ENCODE peak calls at places on chromosomes 3 and 15, in seven cellular contexts. L is effector CD4-positive, alpha-beta T cell; U is C1 segment of cervical spinal cord; D is HCEC 1CT; G is stimulated activated CD4-positive, alpha-beta T cell treated with anti-CD3 and anti-CD28 coated beads, Interleukin-2, amount 100 ng/mL, for 48 hours; R is T47D; M is sciatic nerve. Y is an unnamed sample.

GRCh38 chr3:71247221-71247947 is 336.1 kb downstream of the FOXP1 start:
- DNase-seq in L (no peak), U (no peak), D (peak), G (no peak), R (no peak), M (no peak), Y (peak)

GRCh38 chr15:43514241-43515057 is 3.0 kb upstream of the MAP1A start:
- DNase-seq in L (no peak), U (no peak), D (no peak), G (no peak), R (no peak), M (no peak), Y (no peak)

GRCh38 chr3:19541284-19541683 is 392.7 kb downstream of the EFHB start:
- DNase-seq in L (no peak), U (no peak), D (no peak), G (no peak), R (no peak), M (no peak), Y (no peak)

GRCh38 chr15:73127302-73127936 is 75.2 kb downstream of the NEO1 start:
- DNase-seq in L (no peak), U (no peak), D (peak), G (no peak), R (peak), M (no peak), Y (peak)

GRCh38 chr3:50112462-50112861 is 23.7 kb downstream of the RBM5 start:
- DNase-seq in L (no peak), U (no peak), D (no peak), G (no peak), R (no peak), M (no peak), Y (no peak)

GRCh38 chr15:64623347-64624024 is 151.9 kb downstream of the RBPMS2 start:
- DNase-seq in L (no peak), U (no peak), D (no peak), G (peak), R (no peak), M (no peak), Y (no peak)

GRCh38 chr15:62444104-62445027 is 279.3 kb upstream of the C2CD4B start:
- DNase-seq in L (no peak), U (no peak), D (peak), G (no peak), R (no peak), M (no peak), Y (peak)

GRCh38 chr3:177642482-177643163 is 445.3 kb upstream of the TBL1XR1 start:
- DNase-seq in L (no peak), U (no peak), D (no peak), G (no peak), R (no peak), M (no peak), Y (no peak)

GRCh38 chr3:189947068-189947467 is 173.6 kb downstream of the P3H2 start:
- DNase-seq in L (no peak), U (no peak), D (no peak), G (no peak), R (no peak), M (no peak), Y (no peak)

GRCh38 chr3:156620260-156620659 is 54.1 kb upstream of the TIPARP start:
- DNase-seq in L (no peak), U (no peak), D (no peak), G (no peak), R (no peak), M (no peak), Y (no peak)

GRCh38 chr3:64494530-64494929 is 193.3 kb downstream of the ADAMTS9 start:
- DNase-seq in L (no peak), U (no peak), D (no peak), G (no peak), R (no peak), M (no peak), Y (no peak)

GRCh38 chr3:72441284-72441994 is 406.8 kb downstream of the SHQ1 start:
- DNase-seq in L (no peak), U (no peak), D (no peak), G (no peak), R (no peak), M (no peak), Y (no peak)

GRCh38 chr15:76376816-76377215 is 40.2 kb downstream of the ISL2 start:
- DNase-seq in L (no peak), U (no peak), D (no peak), G (no peak), R (no peak), M (no peak), Y (no peak)

GRCh38 chr15:96422153-96422552 is 91.7 kb downstream of the NR2F2 start:
- DNase-seq in L (no peak), U (no peak), D (no peak), G (no peak), R (no peak), M (no peak), Y (no peak)

GRCh38 chr15:22224241-22224671 is 143.9 kb downstream of the OR4M2 start:
- DNase-seq in L (no peak), U (no peak), D (no peak), G (no peak), R (no peak), M (no peak), Y (no peak)